ENCODE peak calls at places on chromosomes 1 and 21, in four cellular contexts. Z is GM23248, D is NCI-H82, U is COLO829. T is an unnamed sample.

GRCh38 chr1:85490270-85490669 is 25.3 kb upstream of the DDAH1 start:
- DNase-seq in Z (no peak), D (peak; percentile 61), U (no peak), T (no peak)

GRCh38 chr1:53316058-53316741 is 11.7 kb downstream of the LRP8 start:
- DNase-seq in Z (no peak), D (peak; percentile 57), U (no peak), T (no peak)

GRCh38 chr21:45880097-45881068 is 101.2 kb upstream of the COL6A1 start:
- DNase-seq in Z (peak; percentile 87), D (peak; percentile 91), U (peak; percentile 70), T (peak; percentile 73)

GRCh38 chr1:199545780-199546179 is 481.7 kb upstream of the NR5A2 start:
- DNase-seq in Z (peak; percentile 13), D (peak; percentile 25), U (no peak), T (no peak)

GRCh38 chr21:31265293-31265692 is 78.8 kb downstream of the TIAM1 start:
- DNase-seq in Z (peak; percentile 24), D (no peak), U (no peak), T (peak; percentile 52)

GRCh38 chr1:91697322-91698260 is 188.4 kb downstream of the TGFBR3 start:
- DNase-seq in Z (peak; percentile 84), D (no peak), U (no peak), T (peak; percentile 97)

GRCh38 chr1:23636009-23636408 is 55.6 kb upstream of the RPL11 start:
- DNase-seq in Z (no peak), D (no peak), U (no peak), T (no peak)

GRCh38 chr1:109927908-109928307 is 17.3 kb downstream of the CSF1 start:
- DNase-seq in Z (peak; percentile 37), D (no peak), U (no peak), T (peak; percentile 88)

GRCh38 chr1:39919545-39919944 is 17.8 kb upstream of the MYCL start:
- DNase-seq in Z (peak; percentile 78), D (peak; percentile 95), U (no peak), T (peak; percentile 65)

GRCh38 chr1:44970317-44970716 is 16.1 kb downstream of the EIF2B3 start:
- DNase-seq in Z (no peak), D (no peak), U (no peak), T (peak; percentile 72)

GRCh38 chr1:27203946-27204345 is 30.5 kb upstream of the WDTC1 start:
- DNase-seq in Z (peak; percentile 56), D (no peak), U (no peak), T (peak; percentile 17)

GRCh38 chr21:17612023-17612564 is 607 bp downstream of the BTG3 start:
- DNase-seq in Z (peak; percentile 69), D (peak; percentile 59), U (no peak), T (peak; percentile 64)

GRCh38 chr1:63936276-63936675 is 162.5 kb downstream of the ROR1 start:
- DNase-seq in Z (no peak), D (no peak), U (no peak), T (no peak)

GRCh38 chr1:228094432-228095016 is 8.6 kb downstream of the C1orf35 start:
- DNase-seq in Z (no peak), D (no peak), U (no peak), T (no peak)

GRCh38 chr1:109759513-109760334 is 4.0 kb downstream of the EPS8L3 start:
- DNase-seq in Z (no peak), D (no peak), U (no peak), T (no peak)

GRCh38 chr1:66292944-66293343 is 241.0 kb upstream of the SGIP1 start:
- DNase-seq in Z (no peak), D (no peak), U (peak; percentile 59), T (no peak)

GRCh38 chr1:25541889-25542658 is 1.3 kb upstream of the LDLRAP1 start:
- DNase-seq in Z (no peak), D (no peak), U (no peak), T (no peak)

GRCh38 chr1:25094995-25095394 is 137.3 kb downstream of the SYF2 start:
- DNase-seq in Z (no peak), D (no peak), U (no peak), T (no peak)

GRCh38 chr1:228358039-228358763 is 48.4 kb downstream of the TRIM11 start:
- DNase-seq in Z (peak; percentile 53), D (no peak), U (no peak), T (no peak)

GRCh38 chr1:187157552-187157951 is 328.8 kb downstream of the PLA2G4A start:
- DNase-seq in Z (no peak), D (no peak), U (peak; percentile 16), T (no peak)

GRCh38 chr1:207959995-207960745 is 49.2 kb upstream of the CD34 start:
- DNase-seq in Z (no peak), D (no peak), U (no peak), T (no peak)

GRCh38 chr1:195733408-195733807 is 874.8 kb downstream of the KCNT2 start:
- DNase-seq in Z (no peak), D (no peak), U (no peak), T (no peak)

GRCh38 chr21:45875881-45876280 is 105.7 kb upstream of the COL6A1 start:
- DNase-seq in Z (no peak), D (no peak), U (no peak), T (no peak)

GRCh38 chr1:108044318-108044717 is 79.3 kb upstream of the VAV3 start:
- DNase-seq in Z (no peak), D (no peak), U (no peak), T (no peak)

GRCh38 chr1:245606157-245606725 is 451.5 kb downstream of the KIF26B start:
- DNase-seq in Z (no peak), D (no peak), U (no peak), T (no peak)

GRCh38 chr1:200452850-200453543 is 43.2 kb upstream of the ZNF281 start:
- DNase-seq in Z (no peak), D (no peak), U (no peak), T (no peak)

GRCh38 chr21:41361786-41362604 is at the start of gene MX2:
- DNase-seq in Z (peak; percentile 86), D (no peak), U (no peak), T (peak; percentile 79)

GRCh38 chr1:183226963-183227362 is 40.9 kb downstream of the LAMC2 start:
- DNase-seq in Z (no peak), D (no peak), U (no peak), T (no peak)

GRCh38 chr1:21291184-21291583 is 921 bp upstream of the ECE1 start:
- DNase-seq in Z (no peak), D (peak; percentile 51), U (no peak), T (no peak)

GRCh38 chr21:39373634-39374033 is 24.7 kb upstream of the HMGN1 start:
- DNase-seq in Z (peak; percentile 58), D (peak; percentile 61), U (peak; percentile 20), T (peak; percentile 46)

GRCh38 chr1:47661065-47661464 is 223.2 kb downstream of the FOXD2 start:
- DNase-seq in Z (no peak), D (peak; percentile 43), U (no peak), T (no peak)

GRCh38 chr1:227941509-227942020 is 6.2 kb downstream of the WNT9A start:
- DNase-seq in Z (no peak), D (no peak), U (no peak), T (no peak)

GRCh38 chr1:233240367-233240766 is 55.2 kb downstream of the PCNX2 start:
- DNase-seq in Z (peak; percentile 35), D (no peak), U (no peak), T (peak; percentile 59)

GRCh38 chr1:83508485-83509151 is 490.3 kb downstream of the TTLL7 start:
- DNase-seq in Z (peak; percentile 83), D (no peak), U (peak; percentile 11), T (peak; percentile 87)

GRCh38 chr1:98046031-98046641 is 125.3 kb upstream of the DPYD start:
- DNase-seq in Z (peak; percentile 85), D (peak; percentile 77), U (no peak), T (peak; percentile 67)

GRCh38 chr1:33305016-33305415 is 15.9 kb downstream of the A3GALT2 start:
- DNase-seq in Z (no peak), D (no peak), U (no peak), T (no peak)

GRCh38 chr1:157353546-157353945 is 198.8 kb downstream of the FCRL5 start:
- DNase-seq in Z (no peak), D (no peak), U (no peak), T (no peak)

GRCh38 chr1:53308512-53308911 is 19.4 kb downstream of the LRP8 start:
- DNase-seq in Z (no peak), D (peak; percentile 96), U (no peak), T (no peak)

T was measured in fibroblast of the aortic adventitia.